ENCODE peak calls at places on chromosomes 11 and 22, in nine cellular contexts. D is pancreas; P is activated naive CD4-positive, alpha-beta T cell treated with anti-CD3 and anti-CD28 coated beads, Interleukin-2, amount 50 U/mL, for 16 hours; X is lower leg skin; T is substantia nigra; E is skeletal muscle cell; I is EL; C is KG1; Q is stimulated activated CD4-positive, alpha-beta T cell treated with anti-CD3 and anti-CD28 coated beads, Interleukin-15, amount 100 ng/mL, for 24 hours. L is an unnamed sample.

GRCh38 chr11:70547386-70547785 is 149.1 kb downstream of the CTTN start:
- DNase-seq in T (no peak), P (no peak), X (no peak), C (no peak), E (no peak), D (no peak), Q (no peak), I (no peak), L (no peak)

GRCh38 chr22:39419911-39420310 is 20.3 kb downstream of the TAB1 start:
- DNase-seq in X (no peak), P (no peak), D (no peak), E (no peak), C (no peak), Q (no peak), T (no peak), I (no peak), L (no peak)

GRCh38 chr22:41237036-41237706 is 3.6 kb downstream of the CHADL start:
- DNase-seq in E (no peak), X (peak; percentile 92), P (no peak), Q (no peak), C (no peak), T (no peak), D (no peak), I (no peak), L (no peak)

GRCh38 chr22:44530569-44530968 is 32.5 kb upstream of the RTL6 start:
- DNase-seq in D (no peak), E (no peak), P (no peak), T (no peak), C (no peak), I (no peak), X (peak; percentile 7), Q (no peak), L (no peak)

GRCh38 chr11:75319035-75319877 is 32.2 kb downstream of the ARRB1 start:
- DNase-seq in T (peak; percentile 67), D (peak; percentile 44), X (no peak), Q (no peak), E (no peak), C (no peak), I (peak; percentile 44), P (no peak), L (no peak)

GRCh38 chr11:131671764-131672163 is 301.3 kb downstream of the NTM start:
- DNase-seq in T (peak; percentile 26), E (no peak), X (no peak), C (no peak), I (no peak), Q (no peak), D (no peak), P (no peak), L (no peak)

GRCh38 chr22:35961480-35961902 is 67.1 kb downstream of the RBFOX2 start:
- DNase-seq in C (no peak), X (no peak), T (peak; percentile 76), D (peak; percentile 19), P (no peak), Q (no peak), I (peak; percentile 84), E (peak; percentile 38), L (no peak)

GRCh38 chr11:16292167-16292859 is 64.0 kb downstream of the SOX6 start:
- DNase-seq in C (no peak), D (no peak), P (no peak), E (no peak), X (no peak), T (no peak), I (no peak), Q (no peak), L (no peak)

GRCh38 chr11:1335811-1336761 is 26.7 kb upstream of the TOLLIP start:
- DNase-seq in I (peak; percentile 46), E (peak; percentile 66), T (peak; percentile 71), X (peak; percentile 92), C (peak; percentile 7), D (peak; percentile 40), P (peak; percentile 57), Q (peak; percentile 66), L (peak; percentile 85)

GRCh38 chr11:63763506-63764200 is 4.9 kb downstream of the ZFTA start:
- DNase-seq in E (no peak), T (no peak), C (no peak), I (no peak), D (peak; percentile 38), X (peak; percentile 74), Q (no peak), P (no peak), L (no peak)

GRCh38 chr22:40396882-40397281 is 26.5 kb downstream of the SGSM3 start:
- DNase-seq in D (peak; percentile 81), I (peak; percentile 51), P (no peak), E (peak; percentile 50), Q (no peak), T (no peak), C (no peak), X (peak; percentile 70), L (no peak)

GRCh38 chr11:9144828-9145227 is 53.4 kb upstream of the SCUBE2 start:
- DNase-seq in X (no peak), E (no peak), P (no peak), C (no peak), I (no peak), D (no peak), Q (no peak), T (peak; percentile 77), L (no peak)

GRCh38 chr11:6856871-6857270 is 6.0 kb upstream of the OR10A2 start:
- DNase-seq in X (no peak), T (no peak), Q (no peak), E (no peak), I (peak; percentile 62), D (no peak), P (no peak), C (no peak), L (no peak)

GRCh38 chr11:86134580-86135318 is 65.9 kb upstream of the PICALM start:
- DNase-seq in D (no peak), C (no peak), P (no peak), I (peak; percentile 8), E (no peak), T (no peak), Q (no peak), X (no peak), L (no peak)

GRCh38 chr11:94740975-94741707 is 27.0 kb upstream of the AMOTL1 start:
- DNase-seq in P (no peak), I (peak; percentile 79), D (peak; percentile 24), T (peak; percentile 70), C (peak; percentile 29), Q (peak; percentile 17), X (peak; percentile 85), E (no peak), L (no peak)

GRCh38 chr11:117058761-117059233 is 39.4 kb downstream of the SIK3 start:
- DNase-seq in D (no peak), I (peak; percentile 70), T (peak; percentile 21), X (no peak), P (no peak), Q (no peak), E (no peak), C (no peak), L (no peak)

GRCh38 chr11:12235549-12235944 is 125.2 kb downstream of the MICAL2 start:
- DNase-seq in T (no peak), C (no peak), E (no peak), X (no peak), P (no peak), D (no peak), I (peak; percentile 40), Q (no peak), L (no peak)

GRCh38 chr11:113773092-113773415 is 438 bp downstream of the ZW10 start:
- DNase-seq in P (no peak), D (no peak), X (peak; percentile 87), I (peak; percentile 48), C (no peak), T (peak; percentile 63), Q (no peak), E (no peak), L (no peak)

GRCh38 chr11:44229003-44229570 is 80.9 kb downstream of the ALX4 start:
- DNase-seq in X (no peak), E (no peak), T (no peak), I (no peak), D (no peak), Q (no peak), C (no peak), P (no peak), L (no peak)

GRCh38 chr22:43406186-43406790 is 5.5 kb upstream of the MPPED1 start:
- DNase-seq in C (no peak), I (no peak), E (no peak), P (no peak), D (no peak), Q (no peak), X (no peak), T (no peak), L (no peak)

GRCh38 chr11:8731647-8732188 is 49.1 kb downstream of the RPL27A start:
- DNase-seq in T (no peak), E (no peak), I (no peak), P (no peak), X (no peak), Q (no peak), D (no peak), C (no peak), L (no peak)

GRCh38 chr11:118224512-118225180 is at the start of gene JAML:
- DNase-seq in Q (peak; percentile 74), I (no peak), D (no peak), X (no peak), E (no peak), T (no peak), C (no peak), P (peak; percentile 70), L (peak; percentile 53)

GRCh38 chr11:22199243-22199642 is 6.4 kb downstream of the ANO5 start:
- DNase-seq in Q (no peak), T (no peak), E (no peak), I (no peak), X (no peak), D (no peak), C (no peak), P (no peak), L (no peak)

GRCh38 chr11:118615282-118615979 is 8.0 kb downstream of the PHLDB1 start:
- DNase-seq in D (no peak), X (peak; percentile 52), I (peak; percentile 74), Q (no peak), T (no peak), E (no peak), C (no peak), P (no peak), L (no peak)

L was measured in CD14-positive monocyte.